ENCODE peak calls at places on chromosome 17, in ten cellular contexts. E is nephron progenitor cell, A is upper lobe of right lung, W is Caco-2, B is stomach, K is heart left ventricle, T is mucosa of descending colon, X is WTC11, N is IMR-90, L is PC-3. P is an unnamed sample.
A peak's percentile ranks its signal among the peaks of the same experiment; 100 is the strongest.

GRCh38 chr17:42997390-42997983 is 732 bp upstream of the RPL27 start:
- DNase-seq in E (no peak), A (no peak), W (no peak), B (no peak), K (no peak), T (no peak), X (no peak), N (no peak), L (peak; percentile 9), P (no peak)

GRCh38 chr17:38585056-38585804 is 20.5 kb downstream of the SRCIN1 start:
- DNase-seq in E (no peak), A (no peak), W (no peak), B (no peak), K (no peak), T (peak; percentile 27), X (no peak), N (no peak), L (peak; percentile 22), P (no peak)

GRCh38 chr17:45332989-45333701 is 16.3 kb upstream of the MAP3K14 start:
- DNase-seq in E (no peak), A (peak; percentile 52), W (peak; percentile 19), B (no peak), K (no peak), T (no peak), X (no peak), N (no peak), L (peak; percentile 31), P (no peak)

GRCh38 chr17:12789075-12789975 is at the start of gene ARHGAP44:
- DNase-seq in E (peak; percentile 87), A (peak; percentile 87), W (peak; percentile 56), B (peak; percentile 73), K (peak; percentile 78), T (peak; percentile 76), X (peak; percentile 85), N (peak; percentile 59), L (peak; percentile 44), P (peak; percentile 74)

GRCh38 chr17:28828294-28829040 is 14.1 kb downstream of the FAM222B start:
- DNase-seq in E (no peak), A (peak; percentile 25), W (no peak), B (peak; percentile 20), K (no peak), T (peak; percentile 8), X (peak; percentile 5), N (peak; percentile 35), L (no peak), P (no peak)

GRCh38 chr17:6392609-6393367 is 42.1 kb downstream of the AIPL1 start:
- DNase-seq in E (no peak), A (no peak), W (peak; percentile 66), B (no peak), K (no peak), T (no peak), X (no peak), N (no peak), L (no peak), P (no peak)

GRCh38 chr17:50423553-50424159 is 2.4 kb upstream of the ACSF2 start:
- DNase-seq in E (no peak), A (no peak), W (peak; percentile 85), B (no peak), K (peak; percentile 39), T (no peak), X (no peak), N (peak; percentile 91), L (peak; percentile 99), P (no peak)

GRCh38 chr17:72038427-72038826 is 82.4 kb upstream of the SOX9 start:
- DNase-seq in E (no peak), A (no peak), W (no peak), B (no peak), K (no peak), T (no peak), X (no peak), N (no peak), L (no peak), P (no peak)

GRCh38 chr17:56185491-56185890 is 32.2 kb downstream of the ANKFN1 start:
- DNase-seq in E (no peak), A (no peak), W (no peak), B (no peak), K (no peak), T (no peak), X (no peak), N (peak; percentile 49), L (no peak), P (no peak)

GRCh38 chr17:68511671-68512246 is 471 bp upstream of the PRKAR1A start:
- DNase-seq in E (peak; percentile 86), A (peak; percentile 91), W (peak; percentile 81), B (peak; percentile 69), K (peak; percentile 92), T (peak; percentile 88), X (peak; percentile 78), N (peak; percentile 65), L (peak; percentile 78), P (peak; percentile 62)

GRCh38 chr17:28113269-28113668 is 70.8 kb downstream of the NLK start:
- DNase-seq in E (no peak), A (no peak), W (no peak), B (no peak), K (no peak), T (no peak), X (no peak), N (no peak), L (no peak), P (no peak)

GRCh38 chr17:71024172-71024571 is 854.8 kb downstream of the KCNJ2 start:
- DNase-seq in E (no peak), A (no peak), W (no peak), B (no peak), K (no peak), T (no peak), X (no peak), N (peak; percentile 7), L (no peak), P (no peak)

DNA sequence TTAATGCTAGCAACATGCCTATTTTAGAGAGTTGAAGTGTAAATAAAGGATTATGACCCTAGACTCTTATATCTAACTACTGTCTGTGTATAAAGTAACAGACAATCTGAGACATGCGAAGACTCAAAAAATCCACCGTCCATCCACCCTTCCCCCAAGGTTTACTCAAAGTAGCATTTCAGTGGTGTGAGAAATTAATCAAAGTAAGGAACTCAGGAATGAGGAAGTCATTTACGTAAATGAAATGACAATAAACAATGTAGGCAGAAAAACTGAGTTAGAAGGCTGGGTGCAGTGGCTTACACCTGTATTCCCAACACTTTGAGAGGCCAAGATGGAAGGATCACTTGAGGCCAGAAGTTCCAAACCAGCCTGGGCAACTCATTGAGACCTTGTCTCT is 19.8 kb upstream of the NTN1 start:
- DNase-seq in E (no peak), A (no peak), W (no peak), B (no peak), K (no peak), T (no peak), X (no peak), N (no peak), L (no peak), P (no peak)
- TF ChIP-seq CTCF in E (no peak), A (no peak), W (no peak), B (no peak), K (no peak), T (no peak), X (no peak), N (no peak), L (no peak), P (no peak)

DNA sequence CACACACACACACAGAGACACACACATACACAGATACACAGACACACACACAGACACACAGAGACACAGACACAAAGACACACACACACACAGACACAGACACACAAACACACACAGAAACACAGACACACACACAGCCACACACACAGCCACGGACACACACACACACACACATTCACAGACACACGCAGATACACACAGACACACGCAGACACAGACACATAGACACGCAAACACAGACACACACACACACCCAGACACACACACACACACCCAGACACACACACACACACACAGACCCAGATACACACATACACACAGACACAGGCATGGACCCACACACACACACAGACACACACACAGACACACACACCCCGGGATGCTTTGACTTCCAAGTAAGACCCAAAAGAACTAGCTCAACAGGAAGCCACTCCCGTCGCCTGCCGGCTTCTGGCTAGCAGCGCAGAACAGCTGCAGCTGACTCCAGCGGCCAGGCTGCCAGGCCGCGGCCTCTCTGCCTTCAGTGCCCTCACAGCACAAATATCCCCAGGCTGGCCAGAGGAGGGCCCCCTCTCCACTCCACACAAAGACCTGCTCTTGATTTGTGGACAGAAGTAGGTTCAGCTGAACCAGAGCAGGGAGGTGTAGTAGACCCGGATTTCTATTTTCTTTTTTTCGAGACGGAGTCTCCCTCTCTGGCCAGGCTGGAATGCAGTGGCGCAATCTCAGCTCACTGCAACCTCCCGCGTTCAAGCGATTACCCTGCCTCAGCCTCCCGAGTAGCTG is 6.0 kb upstream of the CHRNE start:
- DNase-seq in E (peak; percentile 81), A (peak; percentile 93), W (peak; percentile 86), B (peak; percentile 92), K (peak; percentile 94), T (peak; percentile 90), X (peak; percentile 90), N (peak; percentile 92), L (peak; percentile 85), P (peak; percentile 73)
- TF ChIP-seq CTCF in E (peak; percentile 76), A (peak; percentile 95), W (peak; percentile 52), B (peak; percentile 85), K (peak; percentile 81), T (peak; percentile 66), X (peak; percentile 68), N (peak; percentile 89), L (peak; percentile 71), P (peak; percentile 78)

GRCh38 chr17:77863814-77864161 is 94.7 kb upstream of the TNRC6C start:
- DNase-seq in E (peak; percentile 34), A (peak; percentile 66), W (peak; percentile 55), B (no peak), K (peak; percentile 71), T (peak; percentile 77), X (no peak), N (no peak), L (no peak), P (no peak)
- TF ChIP-seq CTCF in E (no peak), A (no peak), W (no peak), B (no peak), K (no peak), T (no peak), X (no peak), N (no peak), L (no peak), P (no peak)

DNA sequence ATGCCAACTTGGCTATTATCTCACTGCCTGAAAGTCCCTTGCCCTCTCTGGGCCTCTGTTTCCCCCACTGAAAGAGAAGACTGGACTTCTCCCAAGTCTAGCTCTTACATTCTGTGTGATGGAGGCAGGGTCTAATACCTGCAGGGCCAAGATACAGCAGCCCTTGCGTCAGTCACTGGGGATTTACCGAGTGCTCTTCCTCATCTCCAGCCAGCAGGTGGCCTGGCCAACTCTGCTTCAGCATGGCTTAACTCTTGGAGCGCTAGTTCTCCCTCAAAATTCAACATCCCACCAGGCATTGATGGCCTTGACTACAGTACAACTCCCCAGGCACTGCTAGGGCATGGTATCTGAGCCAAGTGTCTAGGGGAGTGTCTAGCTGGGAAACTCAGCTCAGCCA is 19.9 kb upstream of the MTMR4 start:
- DNase-seq in E (no peak), A (no peak), W (no peak), B (no peak), K (no peak), T (no peak), X (no peak), N (no peak), L (no peak), P (no peak)
- TF ChIP-seq CTCF in E (no peak), A (no peak), W (no peak), B (no peak), K (no peak), T (no peak), X (no peak), N (no peak), L (peak; percentile 27), P (peak; percentile 28)

P was measured in progenitor cell of endocrine pancreas.